ENCODE peak calls at places on chromosome 20, in four cellular contexts. One of them, this sample, is unnamed.

GRCh38 chr20:32277361-32278198 is at the start of gene KIF3B:
- DNase-seq in H1: peak; percentile 84
- DNase-seq in IMR-90: peak; percentile 90
- DNase-seq in H9: peak; percentile 92
- DNase-seq in this sample: peak; percentile 65

GRCh38 chr20:3406481-3407425 is 716 bp downstream of the DNAAF9 start:
- DNase-seq in IMR-90: peak; percentile 40
- DNase-seq in H9: peak; percentile 37
- DNase-seq in H1: peak; percentile 50
- DNase-seq in this sample: peak; percentile 35

GRCh38 chr20:1811621-1812498 is 83.3 kb upstream of the SIRPA start:
- DNase-seq in H1: no peak
- DNase-seq in IMR-90: peak; percentile 41
- DNase-seq in H9: no peak
- DNase-seq in this sample: peak; percentile 41

GRCh38 chr20:41231136-41231535 is 86.4 kb downstream of the ZHX3 start:
- DNase-seq in IMR-90: no peak
- DNase-seq in H9: no peak
- DNase-seq in H1: no peak
- DNase-seq in this sample: no peak

GRCh38 chr20:59677586-59677985 is 73.2 kb downstream of the PHACTR3 start:
- DNase-seq in IMR-90: no peak
- DNase-seq in H9: no peak
- DNase-seq in H1: no peak
- DNase-seq in this sample: no peak

GRCh38 chr20:34150616-34151015 is 38.6 kb upstream of the EIF2S2 start:
- DNase-seq in H1: no peak
- DNase-seq in IMR-90: no peak
- DNase-seq in H9: no peak
- DNase-seq in this sample: no peak

GRCh38 chr20:20594171-20594530 is 118.3 kb downstream of the RALGAPA2 start:
- DNase-seq in H9: no peak
- DNase-seq in H1: no peak
- DNase-seq in IMR-90: peak; percentile 50
- DNase-seq in this sample: peak; percentile 5

GRCh38 chr20:35881676-35882075 is 72.6 kb downstream of the SCAND1 start:
- DNase-seq in IMR-90: no peak
- DNase-seq in H9: no peak
- DNase-seq in H1: no peak
- DNase-seq in this sample: no peak

GRCh38 chr20:3165473-3166337 is 6.0 kb upstream of the FASTKD5 start:
- DNase-seq in H9: no peak
- DNase-seq in IMR-90: peak; percentile 63
- DNase-seq in H1: no peak
- DNase-seq in this sample: no peak

GRCh38 chr20:36919715-36920333 is 31.7 kb downstream of the SAMHD1 start:
- DNase-seq in IMR-90: peak; percentile 74
- DNase-seq in H1: no peak
- DNase-seq in H9: no peak
- DNase-seq in this sample: peak; percentile 29

GRCh38 chr20:58579069-58579818 is 64.0 kb upstream of the APCDD1L start:
- DNase-seq in IMR-90: no peak
- DNase-seq in H1: no peak
- DNase-seq in H9: no peak
- DNase-seq in this sample: no peak

GRCh38 chr20:35295058-35295457 is 2.8 kb upstream of the FAM83C start:
- DNase-seq in IMR-90: no peak
- DNase-seq in H1: no peak
- DNase-seq in H9: no peak
- DNase-seq in this sample: no peak

GRCh38 chr20:38649275-38649891 is 47.8 kb downstream of the ARHGAP40 start:
- DNase-seq in IMR-90: no peak
- DNase-seq in H1: peak; percentile 66
- DNase-seq in H9: peak; percentile 61
- DNase-seq in this sample: no peak

GRCh38 chr20:17427646-17428045 is 103.5 kb downstream of the BFSP1 start:
- DNase-seq in H1: no peak
- DNase-seq in IMR-90: no peak
- DNase-seq in H9: no peak
- DNase-seq in this sample: no peak

GRCh38 chr20:41352106-41352505 is 11.5 kb downstream of the LPIN3 start:
- DNase-seq in H9: peak; percentile 47
- DNase-seq in H1: no peak
- DNase-seq in IMR-90: no peak
- DNase-seq in this sample: no peak

GRCh38 chr20:20070871-20071726 is 18.8 kb downstream of the CFAP61 start:
- DNase-seq in IMR-90: no peak
- DNase-seq in H9: no peak
- DNase-seq in H1: no peak
- DNase-seq in this sample: no peak

GRCh38 chr20:51014797-51015722 is 7.8 kb downstream of the KCNG1 start:
- DNase-seq in H1: peak; percentile 93
- DNase-seq in IMR-90: peak; percentile 73
- DNase-seq in H9: peak; percentile 81
- DNase-seq in this sample: peak; percentile 70
- H3K23ac ChIP-seq in H1: no peak overlapping the region
- H3K23ac ChIP-seq in IMR-90: no peak overlapping the region
- H3K23ac ChIP-seq in H9: no peak overlapping the region
- H3K23ac ChIP-seq in this sample: peak overlapping the region; percentile 30

DNA sequence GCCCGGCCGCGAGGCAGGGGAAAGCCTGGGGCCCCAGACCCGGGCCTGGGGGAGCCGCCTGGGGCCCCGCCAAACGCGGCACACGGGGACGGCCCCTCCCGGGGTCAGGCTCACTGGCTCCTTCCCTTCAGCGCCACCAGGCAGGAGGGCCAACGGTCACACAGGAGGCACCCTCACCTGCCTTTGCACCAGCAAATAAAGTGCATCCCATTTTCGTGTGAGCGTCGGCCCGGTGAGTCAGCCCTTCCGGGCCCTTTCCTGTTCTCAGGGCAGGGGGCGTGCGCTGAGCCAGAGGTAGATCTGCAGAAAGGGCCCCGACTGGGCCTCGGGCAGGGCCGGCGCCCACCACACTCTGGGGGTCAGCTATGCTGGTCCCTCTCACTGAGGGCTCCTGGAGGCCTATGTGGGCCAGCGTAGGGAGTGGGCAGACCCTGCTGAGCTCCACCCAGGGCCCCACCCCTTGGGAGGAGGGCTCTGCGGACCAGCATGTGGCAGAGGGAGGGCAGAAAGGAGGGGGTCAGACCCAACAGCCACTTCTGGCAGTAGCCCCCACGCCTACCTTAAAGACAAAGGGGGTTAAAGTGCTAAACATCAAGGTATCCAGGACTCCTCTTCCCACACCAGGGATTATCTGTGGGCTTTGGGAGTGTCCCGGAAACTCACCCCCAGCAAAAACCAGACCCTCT is 931 bp upstream of the UCKL1 start:
- DNase-seq in IMR-90: peak; percentile 49
- DNase-seq in H1: peak; percentile 90
- DNase-seq in H9: peak; percentile 95
- DNase-seq in this sample: no peak
- H3K14ac ChIP-seq in IMR-90: no peak overlapping the region
- H3K14ac ChIP-seq in H1: no peak overlapping the region
- H3K14ac ChIP-seq in H9: no peak overlapping the region
- H3K14ac ChIP-seq in this sample: no peak overlapping the region

GRCh38 chr20:63854069-63854765 is 7.1 kb upstream of the ABHD16B start:
- DNase-seq in H1: peak; percentile 66
- DNase-seq in H9: no peak
- DNase-seq in IMR-90: no peak
- DNase-seq in this sample: no peak
- H3K23ac ChIP-seq in H1: no peak overlapping the region
- H3K23ac ChIP-seq in H9: no peak overlapping the region
- H3K23ac ChIP-seq in IMR-90: peak overlapping the region; percentile 16
- H3K23ac ChIP-seq in this sample: peak overlapping the region; percentile 89

GRCh38 chr20:43460172-43460829 is 2.6 kb downstream of the SRSF6 start:
- DNase-seq in IMR-90: no peak
- DNase-seq in H1: no peak
- DNase-seq in H9: no peak
- DNase-seq in this sample: no peak

GRCh38 chr20:43457640-43458421 is at the start of gene SRSF6:
- DNase-seq in H9: peak; percentile 89
- DNase-seq in IMR-90: peak; percentile 87
- DNase-seq in H1: peak; percentile 96
- DNase-seq in this sample: peak; percentile 92

GRCh38 chr20:43459022-43459942 is 1.6 kb downstream of the SRSF6 start:
- DNase-seq in H1: no peak
- DNase-seq in H9: no peak
- DNase-seq in IMR-90: peak; percentile 20
- DNase-seq in this sample: peak; percentile 14

GRCh38 chr20:43456809-43457639 is 672 bp upstream of the SRSF6 start:
- DNase-seq in IMR-90: peak; percentile 93
- DNase-seq in H9: peak; percentile 95
- DNase-seq in H1: peak; percentile 81
- DNase-seq in this sample: peak; percentile 91

DNA sequence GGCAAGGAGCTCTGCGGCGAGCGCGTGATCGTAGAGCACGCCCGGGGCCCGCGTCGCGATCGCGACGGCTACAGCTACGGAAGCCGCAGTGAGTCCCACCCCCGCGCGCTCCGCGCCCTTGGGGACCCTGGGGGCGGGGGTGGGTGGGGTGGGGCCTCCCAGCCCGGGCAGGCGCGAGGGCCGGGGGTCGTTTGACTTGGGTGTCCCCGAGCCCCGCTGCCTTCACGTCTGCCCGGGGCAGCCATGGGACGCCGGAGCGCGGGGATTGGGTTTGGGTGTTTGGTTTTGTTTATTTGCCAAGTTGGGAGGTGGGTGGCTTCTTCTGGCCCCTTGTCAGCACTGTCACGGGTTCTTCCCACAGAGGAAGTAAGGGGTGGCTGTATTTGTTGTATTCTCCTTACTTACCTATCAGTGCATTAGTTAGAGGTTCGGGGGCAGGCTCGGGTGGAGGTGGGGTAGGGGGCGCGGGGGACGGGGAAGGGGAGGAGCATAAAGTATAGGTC is 777 bp downstream of the SRSF6 start:
- DNase-seq in IMR-90: peak; percentile 21
- DNase-seq in H9: peak; percentile 51
- DNase-seq in H1: no peak
- DNase-seq in this sample: peak; percentile 8
- H3K14ac ChIP-seq in IMR-90: peak overlapping the region; percentile 70
- H3K14ac ChIP-seq in H9: peak overlapping the region; percentile 70
- H3K14ac ChIP-seq in H1: no peak overlapping the region
- H3K14ac ChIP-seq in this sample: no peak overlapping the region

GRCh38 chr20:11929947-11930346 is 12.3 kb downstream of the BTBD3 start:
- DNase-seq in IMR-90: no peak
- DNase-seq in H1: no peak
- DNase-seq in H9: no peak
- DNase-seq in this sample: no peak
- H3K23ac ChIP-seq in IMR-90: no peak overlapping the region
- H3K23ac ChIP-seq in H1: no peak overlapping the region
- H3K23ac ChIP-seq in H9: no peak overlapping the region
- H3K23ac ChIP-seq in this sample: no peak overlapping the region

GRCh38 chr20:46636981-46637860 is 14.0 kb downstream of the SLC13A3 start:
- DNase-seq in H9: no peak
- DNase-seq in H1: peak; percentile 40
- DNase-seq in IMR-90: no peak
- DNase-seq in this sample: no peak
- H3K14ac ChIP-seq in H9: no peak overlapping the region
- H3K14ac ChIP-seq in H1: no peak overlapping the region
- H3K14ac ChIP-seq in IMR-90: no peak overlapping the region
- H3K14ac ChIP-seq in this sample: no peak overlapping the region

DNA sequence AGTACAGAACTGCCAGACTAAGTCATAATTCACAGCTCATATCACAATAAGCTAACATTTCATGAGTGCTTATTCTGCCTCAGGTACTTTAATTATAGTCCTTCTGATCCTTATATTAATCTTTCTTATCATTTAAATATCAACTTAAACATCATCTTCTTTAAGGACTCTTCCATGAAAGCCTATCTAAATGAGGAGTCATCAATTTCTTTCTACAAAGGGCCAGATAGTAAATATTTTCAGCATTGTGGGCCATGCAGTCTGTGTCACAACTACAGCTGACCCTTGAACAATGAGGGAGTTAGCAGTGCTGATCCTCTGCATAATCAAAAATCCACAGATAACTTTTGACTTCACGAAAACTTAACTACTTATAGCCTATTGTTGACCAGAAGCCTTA is 306.4 kb downstream of the TSHZ2 start:
- DNase-seq in IMR-90: no peak
- DNase-seq in H1: no peak
- DNase-seq in H9: no peak
- DNase-seq in this sample: no peak
- H3K23ac ChIP-seq in IMR-90: no peak overlapping the region
- H3K23ac ChIP-seq in H1: no peak overlapping the region
- H3K23ac ChIP-seq in H9: no peak overlapping the region
- H3K23ac ChIP-seq in this sample: no peak overlapping the region

DNA sequence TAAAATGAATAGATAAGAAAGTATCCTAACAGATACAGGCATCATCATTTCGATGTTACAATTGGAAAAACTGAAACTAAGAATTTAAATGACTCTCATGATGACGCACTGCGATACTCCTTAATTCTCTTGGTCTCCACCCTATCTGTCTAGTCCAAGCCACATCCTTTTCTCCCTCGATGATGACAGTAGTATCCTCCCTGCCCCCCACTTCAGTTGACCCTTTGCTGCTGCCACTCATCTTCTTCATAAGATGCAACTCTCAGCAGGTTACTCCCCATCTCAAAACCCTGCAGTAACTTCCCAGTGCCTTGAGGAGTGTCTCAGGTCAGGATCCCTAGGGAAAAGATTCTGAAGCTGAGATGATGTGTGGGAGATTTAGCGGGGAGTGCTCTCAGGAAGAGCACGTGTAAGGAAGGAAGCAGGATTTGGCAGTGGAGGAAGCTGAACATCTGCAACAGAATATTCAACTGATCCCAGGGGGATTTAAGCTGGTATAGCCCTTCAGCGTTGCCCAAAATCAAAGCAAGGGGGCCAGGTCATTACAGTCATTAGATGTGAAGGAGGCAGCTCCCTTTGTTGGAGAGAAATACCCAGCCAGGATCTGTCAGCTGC is 16.1 kb downstream of the JPH2 start:
- DNase-seq in H1: no peak
- DNase-seq in IMR-90: no peak
- DNase-seq in H9: no peak
- DNase-seq in this sample: no peak
- H3K14ac ChIP-seq in H1: no peak overlapping the region
- H3K14ac ChIP-seq in IMR-90: peak overlapping the region; percentile 16
- H3K14ac ChIP-seq in H9: no peak overlapping the region
- H3K14ac ChIP-seq in this sample: no peak overlapping the region

GRCh38 chr20:45833030-45833882 is at the start of gene SNX21:
- DNase-seq in H9: peak; percentile 89
- DNase-seq in IMR-90: peak; percentile 94
- DNase-seq in H1: peak; percentile 90
- DNase-seq in this sample: no peak
- H3K23ac ChIP-seq in H9: no peak within 1 kb of the TSS
- H3K23ac ChIP-seq in IMR-90: peak within 1 kb of the TSS; percentile 96
- H3K23ac ChIP-seq in H1: no peak within 1 kb of the TSS
- H3K23ac ChIP-seq in this sample: peak within 1 kb of the TSS; percentile 87

DNA sequence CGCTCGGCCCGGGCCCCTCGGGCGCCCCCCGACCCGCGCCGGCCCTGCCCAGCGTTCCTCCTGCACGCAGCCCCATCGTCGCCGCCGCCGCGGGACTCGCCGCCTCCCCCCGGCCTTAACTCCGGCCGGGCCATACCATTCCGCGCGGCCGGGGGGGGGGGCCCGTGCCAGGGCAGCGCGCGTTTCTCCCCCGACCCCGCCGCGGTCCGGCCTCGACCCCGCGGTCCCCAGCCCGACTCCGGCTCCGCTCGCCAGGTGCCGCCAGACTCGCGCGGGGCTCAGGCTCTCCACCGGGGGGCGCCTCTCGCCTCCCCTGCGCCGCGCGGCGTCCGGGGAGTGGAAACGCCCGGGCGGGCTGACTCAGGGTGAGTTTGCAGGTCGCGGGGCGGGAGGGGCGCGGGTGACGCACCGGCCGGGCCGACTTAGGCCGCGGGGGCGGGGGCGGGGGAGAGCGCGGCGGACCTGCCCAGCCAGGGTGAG is at the start of gene SRXN1:
- DNase-seq in H9: peak; percentile 89
- DNase-seq in IMR-90: peak; percentile 93
- DNase-seq in H1: peak; percentile 90
- DNase-seq in this sample: peak; percentile 92
- H3K14ac ChIP-seq in H9: peak within 1 kb of the TSS; percentile 74
- H3K14ac ChIP-seq in IMR-90: peak within 1 kb of the TSS; percentile 83
- H3K14ac ChIP-seq in H1: peak within 1 kb of the TSS; percentile 2
- H3K14ac ChIP-seq in this sample: peak within 1 kb of the TSS; percentile 95